ENCODE peak calls at places on chromosomes 4 and X, in four cellular contexts. W is GM12878, F is HepG2, S is K562. V is an unnamed sample.

GRCh38 chr4:1691737-1692373 is 7.7 kb upstream of the FAM53A start:
- DNase-seq in F (no peak), W (no peak), S (no peak), V (no peak)

GRCh38 chr4:147039991-147040575 is 94.4 kb upstream of the TTC29 start:
- DNase-seq in W (no peak), F (no peak), S (no peak), V (no peak)

GRCh38 chr4:48103483-48104139 is 30.4 kb downstream of the TXK start:
- DNase-seq in S (no peak), W (no peak), F (no peak), V (no peak)

GRCh38 chr4:112119358-112119783 is 25.9 kb upstream of the FAM241A start:
- DNase-seq in W (peak; percentile 24), F (no peak), S (no peak), V (no peak)

GRCh38 chr4:101556845-101557244 is 209.5 kb upstream of the PPP3CA start:
- DNase-seq in W (no peak), S (no peak), F (no peak), V (no peak)

GRCh38 chrX:130224810-130225209 is 43.9 kb downstream of the ZNF280C start:
- DNase-seq in S (no peak), W (no peak), F (no peak), V (no peak)

GRCh38 chr4:173529505-173530325 is at the start of gene HAND2:
- DNase-seq in F (no peak), S (peak; percentile 59), W (no peak), V (peak; percentile 69)

GRCh38 chrX:68504237-68504636 is 5.4 kb downstream of the YIPF6 start:
- DNase-seq in W (no peak), F (no peak), S (no peak), V (no peak)

GRCh38 chrX:71652405-71652804 is 14.9 kb upstream of the LOC101059915 start:
- DNase-seq in S (peak; percentile 41), F (peak; percentile 31), W (no peak), V (peak; percentile 62)

GRCh38 chr4:126705271-126705670 is 927.5 kb upstream of the INTU start:
- DNase-seq in S (no peak), F (no peak), W (no peak), V (no peak)

GRCh38 chrX:46294234-46294633 is 251.0 kb downstream of the ZNF674 start:
- DNase-seq in S (no peak), W (no peak), F (no peak), V (no peak)

GRCh38 chrX:40644821-40645358 is 2.5 kb downstream of the CXorf38 start:
- DNase-seq in W (peak; percentile 68), F (peak; percentile 5), S (peak; percentile 50), V (no peak)

GRCh38 chr4:152352645-152353116 is 183.2 kb downstream of the FBXW7 start:
- DNase-seq in W (peak; percentile 59), F (peak; percentile 46), S (peak; percentile 39), V (peak; percentile 64)

GRCh38 chr4:113893546-113893945 is 85.9 kb downstream of the ARSJ start:
- DNase-seq in F (peak; percentile 14), S (no peak), W (no peak), V (no peak)

GRCh38 chr4:94621491-94622080 is 136.2 kb upstream of the BMPR1B start:
- DNase-seq in F (peak; percentile 28), W (no peak), S (peak; percentile 36), V (peak; percentile 62)

GRCh38 chr4:8215001-8215427 is 15.9 kb downstream of the SH3TC1 start:
- DNase-seq in F (no peak), S (no peak), W (no peak), V (no peak)

GRCh38 chr4:48974979-48975640 is 11.0 kb upstream of the CWH43 start:
- DNase-seq in W (no peak), F (no peak), S (no peak), V (no peak)

GRCh38 chrX:1164322-1165288 is 47.8 kb downstream of the CRLF2 start:
- DNase-seq in F (no peak), S (peak; percentile 15), W (no peak), V (peak; percentile 44)

GRCh38 chr4:124085561-124086180 is 626.9 kb downstream of the ANKRD50 start:
- DNase-seq in F (no peak), S (no peak), W (no peak), V (peak; percentile 3)

GRCh38 chr4:126955292-126956191 is 677.2 kb upstream of the INTU start:
- DNase-seq in S (peak; percentile 80), F (no peak), W (no peak), V (peak; percentile 10)

GRCh38 chr4:121791481-121791880 is 9.6 kb upstream of the EXOSC9 start:
- DNase-seq in S (no peak), W (no peak), F (no peak), V (no peak)

GRCh38 chr4:9898596-9899345 is 117.3 kb downstream of the DRD5 start:
- DNase-seq in F (peak; percentile 11), S (peak; percentile 33), W (no peak), V (peak; percentile 91)

GRCh38 chr4:149719357-149719756 is 96.3 kb downstream of the IQCM start:
- DNase-seq in F (no peak), S (no peak), W (no peak), V (no peak)

GRCh38 chr4:15100994-15101695 is 98.9 kb downstream of the CPEB2 start:
- DNase-seq in S (no peak), W (no peak), F (no peak), V (no peak)

GRCh38 chr4:158778712-158779111 is 9.9 kb downstream of the FNIP2 start:
- DNase-seq in F (no peak), W (no peak), S (no peak), V (no peak)

GRCh38 chr4:164068392-164068791 is 573.9 kb downstream of the TMA16 start:
- DNase-seq in W (no peak), F (no peak), S (no peak), V (no peak)

GRCh38 chrX:38558681-38559080 is 2.7 kb upstream of the TSPAN7 start:
- DNase-seq in W (no peak), S (no peak), F (no peak), V (no peak)

GRCh38 chr4:146643812-146644401 is 5.2 kb downstream of the POU4F2 start:
- DNase-seq in F (peak; percentile 6), W (no peak), S (peak; percentile 39), V (peak; percentile 82)

GRCh38 chrX:43065978-43066377 is 288.0 kb upstream of the PPP1R2C start:
- DNase-seq in F (no peak), W (no peak), S (no peak), V (no peak)

GRCh38 chrX:53685711-53686110 is 808 bp downstream of the HUWE1 start:
- DNase-seq in F (no peak), W (no peak), S (no peak), V (no peak)

GRCh38 chrX:9393571-9393970 is 71.3 kb upstream of the TBL1X start:
- DNase-seq in W (no peak), F (no peak), S (no peak), V (no peak)

GRCh38 chrX:9392445-9392844 is 72.4 kb upstream of the TBL1X start:
- DNase-seq in F (no peak), W (no peak), S (no peak), V (no peak)

GRCh38 chrX:9394212-9394611 is 70.6 kb upstream of the TBL1X start:
- DNase-seq in S (no peak), F (no peak), W (no peak), V (no peak)

DNA sequence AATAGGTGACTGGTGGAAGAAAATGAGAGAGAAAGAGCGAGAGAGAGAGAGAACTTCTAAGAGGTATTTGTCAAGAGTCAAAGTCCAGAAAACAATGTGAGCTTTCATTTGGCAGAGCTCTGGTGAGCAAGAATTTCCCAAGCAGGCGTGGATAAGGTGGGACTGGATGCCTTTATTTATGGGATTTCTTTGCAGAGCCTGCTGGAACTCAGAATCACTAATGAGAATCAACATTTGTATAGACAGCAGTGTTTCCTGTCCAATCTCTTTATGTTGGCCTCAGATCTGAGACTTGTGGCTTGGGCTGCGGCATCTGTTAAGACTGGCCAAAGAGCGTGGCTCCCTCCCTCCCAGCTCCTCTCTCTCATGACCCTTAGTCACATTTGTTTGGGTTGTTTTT is 67.9 kb upstream of the TBL1X start:
- DNase-seq in W (no peak), S (no peak), F (peak; percentile 79), V (no peak)
- TF ChIP-seq JUNB in W (no peak), S (no peak), F (no peak), V (no peak)

GRCh38 chr4:109469915-109470314 is 36.3 kb downstream of the SEC24B start:
- DNase-seq in S (no peak), F (no peak), W (no peak), V (no peak)

GRCh38 chr4:109473824-109474223 is 40.2 kb downstream of the SEC24B start:
- DNase-seq in W (no peak), F (no peak), S (no peak), V (no peak)

GRCh38 chr4:109472343-109472761 is 38.7 kb downstream of the SEC24B start:
- DNase-seq in W (no peak), S (peak; percentile 7), F (no peak), V (no peak)
- H2AFZ ChIP-seq in W (no peak overlapping the region), S (no peak overlapping the region), F (no peak overlapping the region), V (no peak overlapping the region)

GRCh38 chr4:125368684-125369083 is 53.9 kb downstream of the FAT4 start:
- DNase-seq in S (no peak), W (no peak), F (no peak), V (no peak)
- H3K27ac ChIP-seq in S (no peak overlapping the region), W (no peak overlapping the region), F (no peak overlapping the region), V (no peak overlapping the region)

DNA sequence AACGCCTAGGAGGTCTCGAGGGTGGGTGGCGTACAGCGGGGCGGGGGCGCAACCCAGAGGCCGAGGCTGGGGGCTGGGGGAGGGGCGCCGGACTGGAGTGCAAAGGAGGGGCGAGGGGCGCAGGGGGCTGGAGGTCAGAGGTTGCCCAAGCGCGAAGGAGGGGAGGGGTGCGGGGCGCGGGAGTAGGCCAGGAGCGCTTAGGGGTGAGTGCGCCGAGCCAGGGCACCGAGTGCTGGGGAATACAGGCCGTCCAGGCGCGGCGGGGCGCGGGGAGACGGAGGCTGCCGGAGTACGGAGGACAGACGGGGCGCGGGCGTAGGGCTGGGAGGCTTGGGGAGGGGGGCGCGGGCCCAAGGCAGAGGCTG is 318 bp downstream of the GYG2 start:
- DNase-seq in W (no peak), S (no peak), F (no peak), V (peak; percentile 74)
- TF ChIP-seq JUNB in W (no peak), S (no peak), F (no peak), V (no peak)

GRCh38 chr4:53490161-53490915 is 100.9 kb downstream of the LNX1 start:
- DNase-seq in W (no peak), S (no peak), F (no peak), V (no peak)
- H2AFZ ChIP-seq in W (no peak overlapping the region), S (peak overlapping the region; percentile 2), F (no peak overlapping the region), V (no peak overlapping the region)

DNA sequence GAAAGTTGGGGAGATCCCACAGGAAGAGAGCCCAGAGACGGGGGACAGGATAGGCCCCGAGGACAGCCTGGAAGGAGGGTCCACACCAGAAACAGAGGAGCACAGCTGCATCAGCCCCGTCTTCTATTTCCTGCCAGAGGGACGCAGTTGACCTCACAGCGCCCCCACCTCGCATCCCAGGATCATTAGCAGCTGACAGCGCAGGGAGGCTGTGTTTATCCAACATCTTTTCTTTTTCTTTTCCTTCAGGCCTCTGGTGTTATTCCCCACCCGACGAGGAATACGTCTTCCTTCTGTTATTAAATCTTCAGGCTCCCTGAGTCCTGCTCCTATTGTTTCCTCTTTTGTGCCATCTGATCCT is 75.4 kb downstream of the DCHS2 start:
- DNase-seq in S (peak; percentile 47), W (no peak), F (peak; percentile 10), V (peak; percentile 76)
- H3K27ac ChIP-seq in S (peak overlapping the region; percentile 65), W (no peak overlapping the region), F (no peak overlapping the region), V (no peak overlapping the region)

V was measured in GM23338.